ENCODE peak calls at places on chromosomes 4 and X, in ten cellular contexts. C is adipocyte; V is A549; I is fibroblast of lung; F is naive thymus-derived CD4-positive, alpha-beta T cell; K is heart left ventricle; J is mammary epithelial cell; D is astrocyte; T is WERI-Rb-1; O is PC-3. S is an unnamed sample.
A peak's percentile ranks its signal among the peaks of the same experiment; 100 is the strongest.

GRCh38 chr4:120056249-120056648 is 10.4 kb downstream of the MAD2L1 start:
- DNase-seq in C (peak; percentile 80), V (no peak), I (peak; percentile 75), F (no peak), K (no peak), J (no peak), D (no peak), T (no peak), O (peak; percentile 35), S (no peak)

GRCh38 chr4:87005690-87006461 is 71.1 kb downstream of the AFF1 start:
- DNase-seq in C (no peak), V (no peak), I (peak; percentile 18), F (peak; percentile 34), K (no peak), J (no peak), D (no peak), T (peak; percentile 20), O (peak; percentile 25), S (no peak)

GRCh38 chr4:141905751-141906150 is 269.4 kb downstream of the IL15 start:
- DNase-seq in C (peak; percentile 76), V (no peak), I (peak; percentile 48), F (no peak), K (no peak), J (no peak), D (peak; percentile 81), T (no peak), O (peak; percentile 91), S (no peak)

GRCh38 chr4:14259926-14260325 is 632.4 kb upstream of the BOD1L1 start:
- DNase-seq in C (peak; percentile 24), V (no peak), I (no peak), F (no peak), K (no peak), J (no peak), D (no peak), T (no peak), O (no peak), S (no peak)

GRCh38 chrX:47558436-47558835 is 2.6 kb upstream of the ARAF start:
- DNase-seq in C (no peak), V (no peak), I (no peak), F (no peak), K (no peak), J (no peak), D (no peak), T (no peak), O (no peak), S (no peak)

GRCh38 chr4:140995058-140995457 is 138.2 kb downstream of the RNF150 start:
- DNase-seq in C (peak; percentile 35), V (no peak), I (no peak), F (no peak), K (no peak), J (no peak), D (no peak), T (no peak), O (no peak), S (no peak)

GRCh38 chrX:37959212-37960021 is 46.9 kb upstream of the SYTL5 start:
- DNase-seq in C (no peak), V (no peak), I (no peak), F (no peak), K (no peak), J (no peak), D (no peak), T (no peak), O (no peak), S (no peak)

GRCh38 chr4:40995850-40996249 is 218.5 kb downstream of the APBB2 start:
- DNase-seq in C (no peak), V (no peak), I (peak; percentile 44), F (no peak), K (no peak), J (no peak), D (peak; percentile 83), T (no peak), O (no peak), S (no peak)

GRCh38 chrX:129980043-129980442 is 2.4 kb upstream of the BCORL1 start:
- DNase-seq in C (no peak), V (no peak), I (no peak), F (no peak), K (peak; percentile 60), J (no peak), D (no peak), T (peak; percentile 30), O (no peak), S (peak; percentile 77)

GRCh38 chr4:99028187-99028586 is 32.7 kb downstream of the METAP1 start:
- DNase-seq in C (peak; percentile 22), V (no peak), I (no peak), F (no peak), K (no peak), J (peak; percentile 55), D (peak; percentile 41), T (no peak), O (peak; percentile 7), S (no peak)

GRCh38 chrX:136220535-136220934 is 30.7 kb downstream of the MAP7D3 start:
- DNase-seq in C (no peak), V (no peak), I (no peak), F (no peak), K (no peak), J (no peak), D (no peak), T (no peak), O (peak; percentile 72), S (no peak)

GRCh38 chr4:168769416-168769815 is 240.6 kb downstream of the CBR4 start:
- DNase-seq in C (peak; percentile 80), V (peak; percentile 24), I (peak; percentile 58), F (no peak), K (no peak), J (peak; percentile 43), D (peak; percentile 94), T (no peak), O (no peak), S (no peak)

GRCh38 chr4:15893967-15894366 is 44.6 kb downstream of the FGFBP1 start:
- DNase-seq in C (peak; percentile 70), V (peak; percentile 95), I (peak; percentile 78), F (no peak), K (no peak), J (peak; percentile 99), D (peak; percentile 99), T (no peak), O (peak; percentile 95), S (no peak)

GRCh38 chr4:76546282-76547166 is 111.5 kb downstream of the SHROOM3 start:
- DNase-seq in C (peak; percentile 86), V (no peak), I (peak; percentile 70), F (no peak), K (no peak), J (peak; percentile 72), D (peak; percentile 93), T (peak; percentile 60), O (peak; percentile 82), S (no peak)

GRCh38 chrX:22666441-22666840 is 333.3 kb upstream of the DDX53 start:
- DNase-seq in C (peak; percentile 3), V (peak; percentile 40), I (peak; percentile 47), F (no peak), K (no peak), J (peak; percentile 14), D (no peak), T (peak; percentile 39), O (peak; percentile 25), S (no peak)

GRCh38 chrX:57104921-57105398 is 16.4 kb downstream of the SPIN2B start:
- DNase-seq in C (no peak), V (no peak), I (no peak), F (no peak), K (no peak), J (no peak), D (no peak), T (no peak), O (no peak), S (no peak)
- H3K9me3 ChIP-seq in C (peaks cover 24% of the 10 kb centered on the region), V (no peaks in the 10 kb centered on the region), I (no peaks in the 10 kb centered on the region), F (no peaks in the 10 kb centered on the region), K (no peaks in the 10 kb centered on the region), J (no peaks in the 10 kb centered on the region), D (no peaks in the 10 kb centered on the region), T (no peaks in the 10 kb centered on the region), O (no peaks in the 10 kb centered on the region), S (no peaks in the 10 kb centered on the region)

DNA sequence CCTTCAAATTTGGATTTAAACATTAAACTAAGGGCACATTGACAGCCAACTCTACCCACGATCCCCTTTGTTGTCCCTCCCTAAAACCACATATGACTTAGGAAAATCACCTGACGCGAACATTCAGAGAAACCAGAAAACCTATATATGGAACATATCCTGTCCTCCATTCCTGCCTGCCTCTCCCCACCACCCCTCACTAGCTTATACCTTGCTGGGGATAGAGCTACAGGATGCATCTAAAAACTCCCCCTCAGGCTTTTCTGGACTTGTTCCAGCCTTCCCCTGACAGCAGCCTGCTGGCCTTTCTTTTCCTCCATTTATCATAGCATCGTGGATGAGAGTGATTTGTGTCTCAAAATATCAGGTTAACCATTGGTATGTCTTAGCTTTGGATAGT is 8.8 kb downstream of the STK26 start:
- DNase-seq in C (no peak), V (no peak), I (no peak), F (no peak), K (no peak), J (no peak), D (no peak), T (no peak), O (no peak), S (no peak)
- H3K4me3 ChIP-seq in C (no peak overlapping the region), V (no peak overlapping the region), I (no peak overlapping the region), F (no peak overlapping the region), K (no peak overlapping the region), J (no peak overlapping the region), D (no peak overlapping the region), T (no peak overlapping the region), O (no peak overlapping the region), S (no peak overlapping the region)

DNA sequence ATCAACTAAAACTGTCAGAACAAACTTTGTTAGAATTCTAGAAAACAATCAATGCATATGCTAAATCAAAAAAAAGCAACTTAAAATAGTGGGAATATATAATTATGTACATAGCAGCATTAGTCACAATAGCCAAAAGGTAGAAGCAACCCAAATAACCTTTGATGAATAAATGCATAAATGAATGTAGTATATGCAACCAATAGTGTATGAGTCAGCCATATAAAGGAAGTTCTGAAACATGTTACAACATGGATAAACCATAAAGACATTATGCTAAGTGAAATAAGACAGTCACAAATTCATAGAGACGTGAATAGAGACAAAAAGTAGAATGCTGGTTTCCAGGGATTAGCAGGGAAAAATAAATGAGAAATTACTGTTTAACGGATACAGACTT is 762.8 kb upstream of the INTU start:
- DNase-seq in C (no peak), V (no peak), I (no peak), F (no peak), K (no peak), J (peak; percentile 78), D (no peak), T (no peak), O (peak; percentile 20), S (no peak)
- H3K9me3 ChIP-seq in C (peaks cover 13% of the 10 kb centered on the region), V (no peaks in the 10 kb centered on the region), I (no peaks in the 10 kb centered on the region), F (peaks cover 6% of the 10 kb centered on the region), K (no peaks in the 10 kb centered on the region), J (peaks cover 9% of the 10 kb centered on the region), D (no peaks in the 10 kb centered on the region), T (peaks cover 7% of the 10 kb centered on the region), O (no peaks in the 10 kb centered on the region), S (peaks cover 45% of the 10 kb centered on the region)

DNA sequence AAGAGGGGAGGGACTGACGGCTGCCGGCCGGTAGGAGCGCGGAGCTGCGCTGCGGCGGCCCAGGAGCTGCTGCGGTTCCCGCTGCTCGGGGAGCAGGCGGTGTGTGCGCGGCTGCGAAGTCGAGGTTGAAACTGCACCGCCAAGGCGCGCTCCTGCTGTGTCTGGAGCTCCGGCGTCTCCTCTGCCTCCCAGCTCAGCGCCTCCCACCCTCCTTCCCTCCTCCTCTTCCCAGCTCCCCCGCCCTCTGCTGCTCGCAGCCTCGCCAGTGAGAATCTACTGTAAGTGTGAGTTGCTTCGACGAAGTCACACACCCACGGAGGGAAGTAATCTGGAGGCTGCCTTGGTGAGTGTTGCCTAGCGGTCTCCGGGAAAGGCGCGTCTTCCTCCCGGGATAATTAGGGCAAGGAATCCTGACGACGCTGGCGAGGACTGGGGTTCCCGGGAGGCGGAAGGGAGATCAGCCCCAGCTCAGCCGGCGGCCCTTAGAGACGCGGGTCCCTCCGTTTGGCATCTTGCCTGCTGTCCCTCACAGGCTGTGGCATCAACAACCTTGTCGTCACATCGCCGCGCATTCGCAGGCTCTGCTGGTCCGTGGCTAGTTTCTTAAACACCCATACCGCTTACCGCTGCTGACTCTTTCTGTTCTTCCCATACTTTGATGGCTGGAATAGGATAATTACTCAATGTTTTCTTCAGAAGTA is at the start of gene EPHA5:
- DNase-seq in C (peak; percentile 92), V (peak; percentile 79), I (peak; percentile 36), F (no peak), K (peak; percentile 79), J (peak; percentile 40), D (peak; percentile 97), T (peak; percentile 92), O (peak; percentile 78), S (peak; percentile 85)
- H3K4me3 ChIP-seq in C (peak within 1 kb of the TSS; percentile 77), V (peak within 1 kb of the TSS; percentile 58), I (peak within 1 kb of the TSS; percentile 18), F (no peak within 1 kb of the TSS), K (peak within 1 kb of the TSS; percentile 36), J (peak within 1 kb of the TSS; percentile 35), D (peak within 1 kb of the TSS; percentile 76), T (peak within 1 kb of the TSS; percentile 64), O (peak within 1 kb of the TSS; percentile 70), S (peak within 1 kb of the TSS; percentile 7)

S was measured in left lung.